ENCODE peak calls at places on chromosomes 4 and X, in five cellular contexts. D is aorta, G is IMR-90, P is A549, S is sigmoid colon. A is an unnamed sample. For H3K4me1, the result is how much of the 10 kb centered on the place peaks cover.

GRCh38 chr4:98466868-98467599 is 191.4 kb downstream of the TSPAN5 start:
- DNase-seq in D (no peak), G (peak), P (no peak), S (no peak), A (no peak)

GRCh38 chr4:38842998-38843397 is 13.6 kb downstream of the TLR6 start:
- DNase-seq in D (no peak), G (no peak), P (no peak), S (no peak), A (no peak)

GRCh38 chr4:76373919-76374552 is 46.9 kb downstream of the CCDC158 start:
- DNase-seq in D (no peak), G (no peak), P (peak), S (no peak), A (no peak)

GRCh38 chrX:46168254-46168653 is 377.0 kb downstream of the ZNF674 start:
- DNase-seq in D (no peak), G (no peak), P (no peak), S (no peak), A (peak)

GRCh38 chr4:7398104-7398423 is 36.7 kb downstream of the PSAPL1 start:
- DNase-seq in D (no peak), G (peak), P (no peak), S (peak), A (peak)

GRCh38 chr4:25666031-25666630 is 10.5 kb downstream of the SLC34A2 start:
- DNase-seq in D (no peak), G (no peak), P (no peak), S (no peak), A (peak)

GRCh38 chr4:87523307-87523706 is 5.9 kb downstream of the SPARCL1 start:
- DNase-seq in D (no peak), G (no peak), P (no peak), S (no peak), A (no peak)

GRCh38 chrX:48475295-48475694 is 704 bp upstream of the FTSJ1 start:
- DNase-seq in D (no peak), G (no peak), P (no peak), S (no peak), A (no peak)

GRCh38 chr4:6245246-6246169 is 24.1 kb upstream of the WFS1 start:
- DNase-seq in D (no peak), G (no peak), P (no peak), S (no peak), A (no peak)

GRCh38 chr4:90950385-90950841 is 823.2 kb downstream of the CCSER1 start:
- DNase-seq in D (no peak), G (no peak), P (peak), S (no peak), A (no peak)

GRCh38 chr4:176261481-176261880 is 7.5 kb downstream of the ASB5 start:
- DNase-seq in D (no peak), G (peak), P (no peak), S (no peak), A (no peak)

GRCh38 chr4:8200302-8200975 is 1.3 kb downstream of the SH3TC1 start:
- DNase-seq in D (no peak), G (peak), P (no peak), S (peak), A (peak)

GRCh38 chr4:7384929-7385890 is 49.5 kb downstream of the PSAPL1 start:
- DNase-seq in D (peak), G (no peak), P (no peak), S (peak), A (peak)

GRCh38 chrX:3585719-3586118 is 127.7 kb downstream of the PRKX start:
- DNase-seq in D (no peak), G (no peak), P (no peak), S (no peak), A (no peak)

GRCh38 chrX:78747471-78747870 is at the start of gene LPAR4:
- DNase-seq in D (no peak), G (no peak), P (no peak), S (no peak), A (no peak)

GRCh38 chrX:40157228-40158035 is 59.7 kb upstream of the BCOR start:
- DNase-seq in D (no peak), G (no peak), P (no peak), S (no peak), A (no peak)

GRCh38 chr4:28966982-28967381 is 1753.2 kb upstream of the PCDH7 start:
- DNase-seq in D (no peak), G (peak), P (no peak), S (no peak), A (no peak)

GRCh38 chrX:139290310-139290709 is 240.2 kb upstream of the F9 start:
- DNase-seq in D (no peak), G (no peak), P (no peak), S (no peak), A (no peak)

GRCh38 chr4:16224669-16225068 is 1.6 kb downstream of the TAPT1 start:
- DNase-seq in D (no peak), G (no peak), P (no peak), S (no peak), A (no peak)

GRCh38 chr4:40608628-40609027 is 21.0 kb downstream of the RBM47 start:
- DNase-seq in D (no peak), G (peak), P (no peak), S (no peak), A (no peak)

GRCh38 chr4:39565925-39566630 is 38.8 kb upstream of the UGDH start:
- DNase-seq in D (no peak), G (peak), P (peak), S (no peak), A (no peak)

GRCh38 chr4:141410839-141411238 is 190.1 kb downstream of the ZNF330 start:
- DNase-seq in D (no peak), G (peak), P (no peak), S (no peak), A (no peak)

GRCh38 chr4:118389731-118390520 is 37.1 kb upstream of the PRSS12 start:
- DNase-seq in D (no peak), G (peak), P (no peak), S (no peak), A (no peak)

GRCh38 chrX:126994011-126994410 is 174.5 kb downstream of the PRR32 start:
- DNase-seq in D (no peak), G (no peak), P (no peak), S (no peak), A (no peak)

GRCh38 chr4:133594246-133595207 is 445.4 kb downstream of the PCDH10 start:
- DNase-seq in D (no peak), G (peak), P (no peak), S (no peak), A (no peak)

GRCh38 chrX:68498508-68499379 is at the start of gene YIPF6:
- DNase-seq in D (peak), G (peak), P (peak), S (peak), A (peak)

GRCh38 chrX:103614999-103615398 is 7.2 kb downstream of the TCEAL3 start:
- DNase-seq in D (no peak), G (no peak), P (no peak), S (no peak), A (no peak)

DNA sequence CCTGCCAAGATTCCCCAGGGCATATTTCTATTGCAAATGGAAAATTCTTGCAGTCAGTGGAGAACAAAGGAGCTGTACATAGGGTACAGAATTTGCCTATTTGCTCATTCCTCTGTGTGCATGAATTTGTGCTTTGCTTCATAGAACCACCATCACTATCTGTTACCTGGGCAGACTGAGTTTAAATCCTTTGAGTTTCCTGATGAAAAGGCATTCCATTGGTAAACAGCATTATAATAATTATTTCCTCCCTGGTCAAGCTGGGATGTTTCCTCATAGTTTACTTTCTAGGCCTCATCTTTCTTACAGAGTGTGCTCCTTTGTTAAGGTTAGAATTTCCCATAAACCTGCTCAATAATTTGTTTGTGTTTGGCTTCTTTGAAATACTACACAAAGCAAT is 809 bp upstream of the SLC6A14 start:
- DNase-seq in D (no peak), G (no peak), P (no peak), S (no peak), A (no peak)
- H3K27ac ChIP-seq in D (no peak), G (no peak), P (no peak), S (no peak), A (no peak)

GRCh38 chr4:159390648-159391047 is 287.8 kb downstream of the RAPGEF2 start:
- DNase-seq in D (no peak), G (peak), P (peak), S (no peak), A (no peak)
- H3K4me1 ChIP-seq in D (under half), G (under half), P (under half), S (under half), A (under half)

GRCh38 chrX:51891245-51891644 is 2.2 kb upstream of the MAGED1 start:
- DNase-seq in D (no peak), G (no peak), P (no peak), S (no peak), A (no peak)
- H3K27ac ChIP-seq in D (no peak), G (no peak), P (no peak), S (no peak), A (no peak)

GRCh38 chr4:4491396-4491893 is 50.4 kb downstream of the STX18 start:
- DNase-seq in D (no peak), G (no peak), P (no peak), S (no peak), A (no peak)
- H3K4me1 ChIP-seq in D (under half), G (under half), P (under half), S (under half), A (under half)

GRCh38 chr4:19239565-19239964 is 1012.1 kb upstream of the SLIT2 start:
- DNase-seq in D (no peak), G (peak), P (no peak), S (no peak), A (no peak)
- H3K27ac ChIP-seq in D (no peak), G (no peak), P (no peak), S (no peak), A (no peak)

DNA sequence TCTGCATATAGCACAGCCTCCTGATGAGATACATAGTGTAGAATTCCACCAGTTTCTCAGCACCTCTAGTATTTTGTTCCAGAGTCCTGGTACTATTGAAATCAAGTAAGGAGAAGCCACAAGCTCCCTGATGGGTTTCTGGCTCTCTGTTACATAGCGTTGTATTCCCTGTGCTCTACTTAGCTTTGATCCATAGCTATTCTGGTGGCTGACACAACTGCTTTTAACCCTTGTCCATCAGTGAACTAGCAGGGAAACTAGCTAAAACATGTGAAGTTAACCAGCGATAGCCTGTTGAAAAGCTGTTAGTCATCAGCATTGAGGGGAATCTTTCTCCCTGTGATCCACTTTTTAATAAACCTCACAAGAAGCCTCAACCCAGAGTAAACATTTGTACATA is 26.9 kb downstream of the NIPAL1 start:
- DNase-seq in D (no peak), G (no peak), P (no peak), S (no peak), A (no peak)
- H3K4me1 ChIP-seq in D (under half), G (under half), P (under half), S (under half), A (under half)

A was measured in upper lobe of right lung.